ENCODE peak calls at places on chromosomes 11 and 22, in nine cellular contexts. One of them, this sample, is unnamed.

GRCh38 chr11:104000798-104001197 is 35.6 kb upstream of the DDI1 start:
- DNase-seq in neural progenitor cell: no peak
- DNase-seq in HCT116: no peak
- DNase-seq in endothelial cell of umbilical vein: no peak
- DNase-seq in GM23248: peak
- DNase-seq in fibroblast of lung: peak
- DNase-seq in A673: no peak
- DNase-seq in DND-41: no peak
- DNase-seq in PC-9: no peak
- DNase-seq in this sample: peak

GRCh38 chr22:19691721-19692341 is 22.5 kb upstream of the SEPTIN5 start:
- DNase-seq in neural progenitor cell: peak
- DNase-seq in HCT116: peak
- DNase-seq in endothelial cell of umbilical vein: peak
- DNase-seq in GM23248: peak
- DNase-seq in fibroblast of lung: peak
- DNase-seq in A673: no peak
- DNase-seq in DND-41: no peak
- DNase-seq in PC-9: peak
- DNase-seq in this sample: peak

GRCh38 chr11:19719960-19720359 is 7.3 kb downstream of the NAV2 start:
- DNase-seq in neural progenitor cell: no peak
- DNase-seq in HCT116: no peak
- DNase-seq in endothelial cell of umbilical vein: no peak
- DNase-seq in GM23248: no peak
- DNase-seq in fibroblast of lung: no peak
- DNase-seq in A673: no peak
- DNase-seq in DND-41: no peak
- DNase-seq in PC-9: no peak
- DNase-seq in this sample: no peak

GRCh38 chr11:551131-551530 is 9.4 kb downstream of the LMNTD2 start:
- DNase-seq in neural progenitor cell: no peak
- DNase-seq in HCT116: no peak
- DNase-seq in endothelial cell of umbilical vein: no peak
- DNase-seq in GM23248: no peak
- DNase-seq in fibroblast of lung: no peak
- DNase-seq in A673: no peak
- DNase-seq in DND-41: no peak
- DNase-seq in PC-9: no peak
- DNase-seq in this sample: no peak

GRCh38 chr11:48384670-48385069 is 18.4 kb upstream of the OR4C5 start:
- DNase-seq in neural progenitor cell: no peak
- DNase-seq in HCT116: no peak
- DNase-seq in endothelial cell of umbilical vein: no peak
- DNase-seq in GM23248: no peak
- DNase-seq in fibroblast of lung: no peak
- DNase-seq in A673: peak
- DNase-seq in DND-41: no peak
- DNase-seq in PC-9: no peak
- DNase-seq in this sample: no peak

GRCh38 chr11:34585870-34586654 is 34.8 kb upstream of the EHF start:
- DNase-seq in neural progenitor cell: peak
- DNase-seq in HCT116: peak
- DNase-seq in endothelial cell of umbilical vein: peak
- DNase-seq in GM23248: peak
- DNase-seq in fibroblast of lung: peak
- DNase-seq in A673: peak
- DNase-seq in DND-41: no peak
- DNase-seq in PC-9: peak
- DNase-seq in this sample: peak

GRCh38 chr11:35178862-35179261 is 39.9 kb downstream of the CD44 start:
- DNase-seq in neural progenitor cell: no peak
- DNase-seq in HCT116: no peak
- DNase-seq in endothelial cell of umbilical vein: no peak
- DNase-seq in GM23248: peak
- DNase-seq in fibroblast of lung: peak
- DNase-seq in A673: no peak
- DNase-seq in DND-41: no peak
- DNase-seq in PC-9: peak
- DNase-seq in this sample: no peak

GRCh38 chr11:130197386-130198035 is 37.9 kb downstream of the ST14 start:
- DNase-seq in neural progenitor cell: no peak
- DNase-seq in HCT116: no peak
- DNase-seq in endothelial cell of umbilical vein: no peak
- DNase-seq in GM23248: peak
- DNase-seq in fibroblast of lung: peak
- DNase-seq in A673: no peak
- DNase-seq in DND-41: no peak
- DNase-seq in PC-9: no peak
- DNase-seq in this sample: peak

GRCh38 chr11:116692318-116693106 is 80.3 kb downstream of the BUD13 start:
- DNase-seq in neural progenitor cell: no peak
- DNase-seq in HCT116: no peak
- DNase-seq in endothelial cell of umbilical vein: no peak
- DNase-seq in GM23248: no peak
- DNase-seq in fibroblast of lung: no peak
- DNase-seq in A673: no peak
- DNase-seq in DND-41: no peak
- DNase-seq in PC-9: no peak
- DNase-seq in this sample: no peak

GRCh38 chr11:122769126-122769780 is 69.0 kb upstream of the CRTAM start:
- DNase-seq in neural progenitor cell: no peak
- DNase-seq in HCT116: no peak
- DNase-seq in endothelial cell of umbilical vein: no peak
- DNase-seq in GM23248: peak
- DNase-seq in fibroblast of lung: peak
- DNase-seq in A673: no peak
- DNase-seq in DND-41: no peak
- DNase-seq in PC-9: no peak
- DNase-seq in this sample: peak

GRCh38 chr22:40668611-40669390 is 10.5 kb upstream of the MCHR1 start:
- DNase-seq in neural progenitor cell: peak
- DNase-seq in HCT116: peak
- DNase-seq in endothelial cell of umbilical vein: peak
- DNase-seq in GM23248: peak
- DNase-seq in fibroblast of lung: peak
- DNase-seq in A673: no peak
- DNase-seq in DND-41: no peak
- DNase-seq in PC-9: peak
- DNase-seq in this sample: peak

GRCh38 chr22:21054714-21055563 is 9.2 kb downstream of the LRRC74B start:
- DNase-seq in neural progenitor cell: no peak
- DNase-seq in HCT116: no peak
- DNase-seq in endothelial cell of umbilical vein: no peak
- DNase-seq in GM23248: no peak
- DNase-seq in fibroblast of lung: no peak
- DNase-seq in A673: no peak
- DNase-seq in DND-41: no peak
- DNase-seq in PC-9: no peak
- DNase-seq in this sample: no peak

GRCh38 chr11:1161410-1162152 is 3.8 kb downstream of the MUC5AC start:
- DNase-seq in neural progenitor cell: no peak
- DNase-seq in HCT116: no peak
- DNase-seq in endothelial cell of umbilical vein: no peak
- DNase-seq in GM23248: no peak
- DNase-seq in fibroblast of lung: no peak
- DNase-seq in A673: no peak
- DNase-seq in DND-41: no peak
- DNase-seq in PC-9: no peak
- DNase-seq in this sample: no peak

GRCh38 chr11:82776377-82776776 is 42.7 kb upstream of the FAM181B start:
- DNase-seq in neural progenitor cell: no peak
- DNase-seq in HCT116: no peak
- DNase-seq in endothelial cell of umbilical vein: no peak
- DNase-seq in GM23248: no peak
- DNase-seq in fibroblast of lung: peak
- DNase-seq in A673: peak
- DNase-seq in DND-41: no peak
- DNase-seq in PC-9: peak
- DNase-seq in this sample: peak

GRCh38 chr11:66700337-66700736 is 22.6 kb upstream of the RBM4B start:
- DNase-seq in neural progenitor cell: no peak
- DNase-seq in HCT116: no peak
- DNase-seq in endothelial cell of umbilical vein: no peak
- DNase-seq in GM23248: no peak
- DNase-seq in fibroblast of lung: no peak
- DNase-seq in A673: no peak
- DNase-seq in DND-41: no peak
- DNase-seq in PC-9: no peak
- DNase-seq in this sample: no peak

GRCh38 chr11:128720522-128720985 is 26.7 kb downstream of the FLI1 start:
- DNase-seq in neural progenitor cell: peak
- DNase-seq in HCT116: no peak
- DNase-seq in endothelial cell of umbilical vein: peak
- DNase-seq in GM23248: no peak
- DNase-seq in fibroblast of lung: peak
- DNase-seq in A673: no peak
- DNase-seq in DND-41: no peak
- DNase-seq in PC-9: no peak
- DNase-seq in this sample: peak

GRCh38 chr11:96067160-96067559 is 143.3 kb upstream of the MTMR2 start:
- DNase-seq in neural progenitor cell: no peak
- DNase-seq in HCT116: no peak
- DNase-seq in endothelial cell of umbilical vein: no peak
- DNase-seq in GM23248: no peak
- DNase-seq in fibroblast of lung: no peak
- DNase-seq in A673: no peak
- DNase-seq in DND-41: no peak
- DNase-seq in PC-9: no peak
- DNase-seq in this sample: no peak

DNA sequence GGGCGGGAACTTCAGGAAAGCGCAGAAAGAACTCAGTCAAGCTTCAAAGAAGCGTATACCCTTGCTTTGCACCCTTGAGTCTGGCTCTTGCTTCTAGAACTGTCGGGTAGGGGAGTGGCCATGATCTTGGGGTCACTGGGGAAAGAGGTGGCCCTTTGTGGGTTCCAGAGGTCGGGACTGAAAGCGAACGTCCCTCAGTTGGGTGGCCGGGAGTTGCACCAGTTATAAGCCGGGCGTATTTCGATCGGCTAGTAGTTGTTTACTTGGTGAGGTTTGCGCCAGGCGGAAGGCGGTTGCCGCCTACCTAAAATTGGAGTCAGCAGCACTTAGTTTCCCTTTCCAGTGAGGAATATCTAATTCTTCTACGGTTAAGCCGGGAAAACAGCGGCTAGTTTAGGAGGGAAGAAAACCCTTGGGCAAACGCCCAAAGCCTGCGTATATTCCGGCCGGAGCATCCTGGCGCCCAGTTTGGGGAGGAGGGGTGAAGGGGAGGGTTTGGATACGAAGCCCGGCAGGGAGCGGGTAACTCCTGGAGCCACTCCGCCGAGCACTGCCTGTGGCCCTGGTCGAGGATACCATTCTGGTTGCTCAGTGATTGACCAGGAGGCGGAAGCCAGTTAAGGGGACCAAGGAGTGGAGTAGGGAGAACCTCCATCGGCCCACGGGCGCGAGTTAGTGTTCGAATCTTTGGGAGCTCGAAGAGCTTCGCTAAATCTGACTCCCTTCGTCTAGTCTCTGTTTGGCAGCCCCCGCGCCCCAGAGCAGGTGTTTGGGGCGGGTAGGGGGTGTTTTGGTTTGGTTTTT is 810 bp upstream of the WT1 start:
- DNase-seq in neural progenitor cell: peak
- DNase-seq in HCT116: no peak
- DNase-seq in endothelial cell of umbilical vein: no peak
- DNase-seq in GM23248: no peak
- DNase-seq in fibroblast of lung: no peak
- DNase-seq in A673: peak
- DNase-seq in DND-41: no peak
- DNase-seq in PC-9: no peak
- DNase-seq in this sample: no peak
- TF ChIP-seq EZH2 in neural progenitor cell: peak
- TF ChIP-seq EZH2 in HCT116: no peak
- TF ChIP-seq EZH2 in endothelial cell of umbilical vein: peak
- TF ChIP-seq EZH2 in GM23248: peak
- TF ChIP-seq EZH2 in fibroblast of lung: peak
- TF ChIP-seq EZH2 in A673: peak
- TF ChIP-seq EZH2 in DND-41: no peak
- TF ChIP-seq EZH2 in PC-9: no peak
- TF ChIP-seq EZH2 in this sample: peak

GRCh38 chr11:61122761-61123160 is 20.5 kb downstream of the CD5 start:
- DNase-seq in neural progenitor cell: no peak
- DNase-seq in HCT116: no peak
- DNase-seq in endothelial cell of umbilical vein: no peak
- DNase-seq in GM23248: no peak
- DNase-seq in fibroblast of lung: no peak
- DNase-seq in A673: no peak
- DNase-seq in DND-41: no peak
- DNase-seq in PC-9: no peak
- DNase-seq in this sample: no peak
- H3K4me3 ChIP-seq in neural progenitor cell: no peak
- H3K4me3 ChIP-seq in HCT116: no peak
- H3K4me3 ChIP-seq in endothelial cell of umbilical vein: no peak
- H3K4me3 ChIP-seq in GM23248: no peak
- H3K4me3 ChIP-seq in fibroblast of lung: no peak
- H3K4me3 ChIP-seq in A673: no peak
- H3K4me3 ChIP-seq in DND-41: no peak
- H3K4me3 ChIP-seq in PC-9: no peak
- H3K4me3 ChIP-seq in this sample: no peak

DNA sequence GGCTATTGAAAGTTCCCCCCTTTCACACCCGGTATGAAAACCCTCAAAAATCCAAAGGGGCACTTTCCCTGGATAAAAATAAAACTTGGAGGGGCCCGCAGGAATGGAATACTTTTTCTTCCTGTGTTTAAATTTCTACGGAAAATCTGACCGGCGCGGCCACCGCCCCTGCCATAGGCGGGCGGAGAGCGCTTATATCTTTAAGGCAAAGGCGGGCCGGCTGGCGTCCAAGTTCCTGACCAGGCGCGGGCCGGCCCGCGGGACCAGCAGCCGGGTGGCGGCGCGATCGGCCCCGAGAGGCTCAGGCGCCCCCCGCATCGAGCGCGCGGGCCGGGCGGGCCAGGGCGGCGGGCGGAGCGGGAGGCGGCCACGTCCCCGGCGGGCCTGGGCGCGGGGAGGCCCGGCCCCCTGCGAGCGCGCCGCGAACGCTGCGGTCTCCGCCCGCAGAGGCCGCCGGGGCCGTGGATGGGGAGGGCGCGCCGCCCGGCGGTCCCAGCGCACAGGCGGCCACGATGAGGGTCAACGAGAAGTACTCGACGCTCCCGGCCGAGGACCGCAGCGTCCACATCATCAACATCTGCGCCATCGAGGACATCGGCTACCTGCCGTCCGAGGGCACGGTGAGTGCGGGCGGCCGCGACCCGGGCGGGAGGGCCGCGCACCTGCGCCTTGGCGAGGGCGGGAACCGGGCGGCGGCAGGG is at the start of gene ANO1:
- DNase-seq in neural progenitor cell: peak
- DNase-seq in HCT116: no peak
- DNase-seq in endothelial cell of umbilical vein: no peak
- DNase-seq in GM23248: peak
- DNase-seq in fibroblast of lung: peak
- DNase-seq in A673: no peak
- DNase-seq in DND-41: no peak
- DNase-seq in PC-9: no peak
- DNase-seq in this sample: no peak
- TF ChIP-seq EZH2 in neural progenitor cell: peak
- TF ChIP-seq EZH2 in HCT116: no peak
- TF ChIP-seq EZH2 in endothelial cell of umbilical vein: peak
- TF ChIP-seq EZH2 in GM23248: peak
- TF ChIP-seq EZH2 in fibroblast of lung: peak
- TF ChIP-seq EZH2 in A673: peak
- TF ChIP-seq EZH2 in DND-41: no peak
- TF ChIP-seq EZH2 in PC-9: no peak
- TF ChIP-seq EZH2 in this sample: no peak

GRCh38 chr11:86784247-86784681 is 16.1 kb upstream of the PRSS23 start:
- DNase-seq in neural progenitor cell: no peak
- DNase-seq in HCT116: no peak
- DNase-seq in endothelial cell of umbilical vein: no peak
- DNase-seq in GM23248: peak
- DNase-seq in fibroblast of lung: no peak
- DNase-seq in A673: no peak
- DNase-seq in DND-41: no peak
- DNase-seq in PC-9: no peak
- DNase-seq in this sample: no peak
- H3K4me3 ChIP-seq in neural progenitor cell: no peak
- H3K4me3 ChIP-seq in HCT116: no peak
- H3K4me3 ChIP-seq in endothelial cell of umbilical vein: no peak
- H3K4me3 ChIP-seq in GM23248: no peak
- H3K4me3 ChIP-seq in fibroblast of lung: no peak
- H3K4me3 ChIP-seq in A673: no peak
- H3K4me3 ChIP-seq in DND-41: no peak
- H3K4me3 ChIP-seq in PC-9: no peak
- H3K4me3 ChIP-seq in this sample: no peak